ENCODE peak calls at places on chromosomes 11 and 22, in five cellular contexts. M, T, W, L and I are unnamed samples.

GRCh38 chr22:32245042-32245441 is 10.1 kb downstream of the SLC5A4 start:
- DNase-seq in T (no peak), M (no peak), L (no peak), W (no peak), I (no peak)

GRCh38 chr11:113553235-113553634 is 78.0 kb upstream of the DRD2 start:
- DNase-seq in W (peak), L (peak), T (peak), M (no peak), I (no peak)

GRCh38 chr11:128871165-128871564 is 4.1 kb upstream of the KCNJ1 start:
- DNase-seq in L (no peak), W (no peak), T (no peak), M (no peak), I (no peak)

GRCh38 chr11:123654566-123655081 is at the start of gene SCN3B:
- DNase-seq in L (peak), W (peak), T (peak), M (peak), I (peak)

GRCh38 chr11:48083427-48083826 is 103.1 kb downstream of the PTPRJ start:
- DNase-seq in W (no peak), L (peak), M (no peak), T (no peak), I (no peak)

GRCh38 chr22:21624120-21624879 is 5.5 kb downstream of the YDJC start:
- DNase-seq in M (no peak), L (no peak), W (no peak), T (no peak), I (no peak)

GRCh38 chr22:29658171-29658570 is 54.7 kb downstream of the NF2 start:
- DNase-seq in L (no peak), M (no peak), W (no peak), T (no peak), I (no peak)

GRCh38 chr11:11545285-11546275 is 76.2 kb downstream of the GALNT18 start:
- DNase-seq in M (no peak), L (no peak), W (no peak), T (no peak), I (no peak)

GRCh38 chr22:33328789-33329296 is 270.7 kb upstream of the SYN3 start:
- DNase-seq in W (no peak), T (no peak), M (no peak), L (peak), I (no peak)

GRCh38 chr22:37394341-37394740 is 32.9 kb downstream of the ELFN2 start:
- DNase-seq in M (no peak), W (no peak), L (no peak), T (no peak), I (no peak)

GRCh38 chr11:100353083-100353482 is 334.0 kb upstream of the ARHGAP42 start:
- DNase-seq in T (no peak), M (no peak), L (no peak), W (no peak), I (no peak)

GRCh38 chr22:49968831-49969661 is 8.5 kb downstream of the PIM3 start:
- DNase-seq in L (no peak), M (peak), T (peak), W (peak), I (no peak)

GRCh38 chr11:127627629-127628462 is 627.3 kb upstream of the KIRREL3 start:
- DNase-seq in W (peak), T (no peak), L (peak), M (no peak), I (no peak)

GRCh38 chr11:2512431-2513407 is 67.9 kb downstream of the KCNQ1 start:
- DNase-seq in T (peak), L (no peak), W (peak), M (peak), I (no peak)

GRCh38 chr11:57266157-57266556 is 29.1 kb upstream of the APLNR start:
- DNase-seq in L (no peak), T (no peak), M (no peak), W (no peak), I (no peak)